ENCODE peak calls at places on chromosome 16, in seven cellular contexts. H is effector memory CD4-positive, alpha-beta T cell; X is effector CD4-positive, alpha-beta T cell; P is cardiac muscle cell; S is HFFc6; B is NCI-H748 treated with DMSO at 0.1 percent for 48 hours; O is astrocyte of the cerebellum. I is an unnamed sample.
A peak's percentile ranks its signal among the peaks of the same experiment; 100 is the strongest.

GRCh38 chr16:67939507-67940435 is 3.1 kb upstream of the PSMB10 start:
- DNase-seq in O (no peak), X (peak; percentile 9), S (no peak), B (no peak), H (no peak), P (no peak), I (no peak)

GRCh38 chr16:70767377-70768204 is 33.4 kb downstream of the VAC14 start:
- DNase-seq in B (no peak), H (no peak), X (no peak), P (no peak), S (peak; percentile 50), O (no peak), I (no peak)

GRCh38 chr16:20612551-20613470 is 36.6 kb upstream of the ACSM2B start:
- DNase-seq in B (no peak), H (no peak), P (peak; percentile 23), S (no peak), O (no peak), X (no peak), I (no peak)

GRCh38 chr16:50425648-50426047 is 56.9 kb upstream of the BRD7 start:
- DNase-seq in B (no peak), X (no peak), O (no peak), H (no peak), P (no peak), S (no peak), I (no peak)

GRCh38 chr16:733382-734207 is 6.7 kb downstream of the HAGHL start:
- DNase-seq in P (peak; percentile 49), S (no peak), B (no peak), H (no peak), O (no peak), X (peak; percentile 1), I (no peak)

GRCh38 chr16:84332975-84333684 is 35.2 kb upstream of the ATP2C2 start:
- DNase-seq in H (no peak), B (no peak), O (no peak), S (no peak), X (no peak), P (no peak), I (no peak)

GRCh38 chr16:88060524-88061219 is 109.4 kb downstream of the BANP start:
- DNase-seq in S (no peak), P (no peak), O (no peak), B (no peak), H (no peak), X (no peak), I (no peak)

GRCh38 chr16:78576941-78577340 is 477.5 kb downstream of the WWOX start:
- DNase-seq in B (no peak), O (no peak), H (no peak), P (no peak), X (no peak), S (no peak), I (no peak)

GRCh38 chr16:50505714-50506542 is 42.3 kb upstream of the NKD1 start:
- DNase-seq in X (no peak), H (no peak), P (no peak), O (no peak), B (no peak), S (no peak), I (no peak)

GRCh38 chr16:71564377-71564967 is 12.4 kb downstream of the TAT start:
- DNase-seq in B (peak; percentile 48), P (peak; percentile 3), X (no peak), S (no peak), H (no peak), O (no peak), I (no peak)

GRCh38 chr16:3497771-3498170 is 2.5 kb upstream of the C16orf90 start:
- DNase-seq in B (no peak), H (no peak), O (no peak), X (no peak), P (no peak), S (no peak), I (no peak)

GRCh38 chr16:89412811-89413210 is 77.5 kb downstream of the ANKRD11 start:
- DNase-seq in X (no peak), S (no peak), H (no peak), O (no peak), B (no peak), P (peak; percentile 52), I (no peak)

GRCh38 chr16:11315499-11315898 is 29.8 kb upstream of the RMI2 start:
- DNase-seq in O (peak; percentile 76), B (no peak), S (peak; percentile 28), P (no peak), X (no peak), H (no peak), I (no peak)

GRCh38 chr16:20620770-20621169 is 44.6 kb upstream of the ACSM2B start:
- DNase-seq in H (no peak), B (no peak), O (no peak), S (no peak), P (no peak), X (no peak), I (no peak)

GRCh38 chr16:88616320-88616719 is 22.1 kb upstream of the IL17C start:
- DNase-seq in O (no peak), X (no peak), S (no peak), H (no peak), P (no peak), B (no peak), I (peak; percentile 68)

GRCh38 chr16:58426095-58426494 is 33.8 kb downstream of the GINS3 start:
- DNase-seq in B (no peak), X (no peak), P (no peak), S (no peak), O (no peak), H (no peak), I (no peak)

GRCh38 chr16:11546522-11547485 is 39.9 kb downstream of the LITAF start:
- DNase-seq in B (no peak), S (peak; percentile 63), O (peak; percentile 38), P (no peak), H (no peak), X (no peak), I (no peak)

GRCh38 chr16:13911871-13912270 is 8.1 kb upstream of the ERCC4 start:
- DNase-seq in P (no peak), H (no peak), S (no peak), X (no peak), B (no peak), O (no peak), I (no peak)

GRCh38 chr16:83187404-83187803 is 560.6 kb downstream of the CDH13 start:
- DNase-seq in P (no peak), O (peak; percentile 47), S (peak; percentile 57), B (no peak), X (no peak), H (no peak), I (no peak)

GRCh38 chr16:84103678-84104077 is 13.1 kb downstream of the MBTPS1 start:
- DNase-seq in S (no peak), P (no peak), B (no peak), O (no peak), X (no peak), H (no peak), I (no peak)

GRCh38 chr16:65418435-65418834 is 296.6 kb upstream of the CDH11 start:
- DNase-seq in B (no peak), P (no peak), S (no peak), O (no peak), H (no peak), X (no peak), I (no peak)

GRCh38 chr16:66523861-66524354 is 26.0 kb downstream of the TK2 start:
- DNase-seq in P (no peak), B (no peak), H (peak; percentile 22), S (no peak), X (peak; percentile 20), O (no peak), I (no peak)

GRCh38 chr16:21598676-21599157 is 660 bp upstream of the METTL9 start:
- DNase-seq in O (no peak), P (no peak), S (no peak), X (no peak), B (no peak), H (no peak), I (peak; percentile 25)